ENCODE peak calls at places on chromosomes 4 and X, in seven cellular contexts. One of them, this sample, is unnamed.

GRCh38 chr4:47222276-47222675 is 190.9 kb downstream of the GABRB1 start:
- DNase-seq in GM04503: no peak
- DNase-seq in skeletal muscle cell: no peak
- DNase-seq in stimulated activated naive CD8-positive, alpha-beta T cell treated with anti-CD3 and anti-CD28 coated beads, Interleukin-15, Interleukin-2, amounts not matched to agents 100 U/mL and 50 U/mL, for 24 hours: no peak
- DNase-seq in breast epithelium: no peak
- DNase-seq in CD4-positive, alpha-beta T cell: no peak
- DNase-seq in fibroblast of mammary gland: peak; percentile 43
- DNase-seq in this sample: no peak

GRCh38 chr4:152181150-152181549 is 354.7 kb downstream of the FBXW7 start:
- DNase-seq in GM04503: no peak
- DNase-seq in skeletal muscle cell: no peak
- DNase-seq in stimulated activated naive CD8-positive, alpha-beta T cell treated with anti-CD3 and anti-CD28 coated beads, Interleukin-15, Interleukin-2, amounts not matched to agents 100 U/mL and 50 U/mL, for 24 hours: no peak
- DNase-seq in breast epithelium: no peak
- DNase-seq in CD4-positive, alpha-beta T cell: no peak
- DNase-seq in fibroblast of mammary gland: no peak
- DNase-seq in this sample: no peak

GRCh38 chrX:77597511-77597910 is 150.3 kb downstream of the FGF16 start:
- DNase-seq in GM04503: no peak
- DNase-seq in skeletal muscle cell: no peak
- DNase-seq in stimulated activated naive CD8-positive, alpha-beta T cell treated with anti-CD3 and anti-CD28 coated beads, Interleukin-15, Interleukin-2, amounts not matched to agents 100 U/mL and 50 U/mL, for 24 hours: no peak
- DNase-seq in breast epithelium: no peak
- DNase-seq in CD4-positive, alpha-beta T cell: no peak
- DNase-seq in fibroblast of mammary gland: peak; percentile 7
- DNase-seq in this sample: no peak

GRCh38 chrX:53280703-53281320 is 572 bp downstream of the IQSEC2 start:
- DNase-seq in GM04503: no peak
- DNase-seq in skeletal muscle cell: no peak
- DNase-seq in stimulated activated naive CD8-positive, alpha-beta T cell treated with anti-CD3 and anti-CD28 coated beads, Interleukin-15, Interleukin-2, amounts not matched to agents 100 U/mL and 50 U/mL, for 24 hours: no peak
- DNase-seq in breast epithelium: no peak
- DNase-seq in CD4-positive, alpha-beta T cell: no peak
- DNase-seq in fibroblast of mammary gland: peak; percentile 44
- DNase-seq in this sample: peak; percentile 13

GRCh38 chr4:85701881-85702321 is 227.0 kb downstream of the ARHGAP24 start:
- DNase-seq in GM04503: no peak
- DNase-seq in skeletal muscle cell: no peak
- DNase-seq in stimulated activated naive CD8-positive, alpha-beta T cell treated with anti-CD3 and anti-CD28 coated beads, Interleukin-15, Interleukin-2, amounts not matched to agents 100 U/mL and 50 U/mL, for 24 hours: no peak
- DNase-seq in breast epithelium: no peak
- DNase-seq in CD4-positive, alpha-beta T cell: no peak
- DNase-seq in fibroblast of mammary gland: peak; percentile 27
- DNase-seq in this sample: no peak

GRCh38 chrX:136034622-136035021 is 49.4 kb downstream of the SLC9A6 start:
- DNase-seq in GM04503: no peak
- DNase-seq in skeletal muscle cell: no peak
- DNase-seq in stimulated activated naive CD8-positive, alpha-beta T cell treated with anti-CD3 and anti-CD28 coated beads, Interleukin-15, Interleukin-2, amounts not matched to agents 100 U/mL and 50 U/mL, for 24 hours: no peak
- DNase-seq in breast epithelium: no peak
- DNase-seq in CD4-positive, alpha-beta T cell: no peak
- DNase-seq in fibroblast of mammary gland: no peak
- DNase-seq in this sample: no peak

GRCh38 chr4:123649248-123649643 is 252.7 kb downstream of the SPRY1 start:
- DNase-seq in GM04503: no peak
- DNase-seq in skeletal muscle cell: no peak
- DNase-seq in stimulated activated naive CD8-positive, alpha-beta T cell treated with anti-CD3 and anti-CD28 coated beads, Interleukin-15, Interleukin-2, amounts not matched to agents 100 U/mL and 50 U/mL, for 24 hours: no peak
- DNase-seq in breast epithelium: no peak
- DNase-seq in CD4-positive, alpha-beta T cell: no peak
- DNase-seq in fibroblast of mammary gland: no peak
- DNase-seq in this sample: no peak

GRCh38 chrX:103234869-103235268 is 20.0 kb downstream of the BEX4 start:
- DNase-seq in GM04503: no peak
- DNase-seq in skeletal muscle cell: no peak
- DNase-seq in stimulated activated naive CD8-positive, alpha-beta T cell treated with anti-CD3 and anti-CD28 coated beads, Interleukin-15, Interleukin-2, amounts not matched to agents 100 U/mL and 50 U/mL, for 24 hours: no peak
- DNase-seq in breast epithelium: no peak
- DNase-seq in CD4-positive, alpha-beta T cell: no peak
- DNase-seq in fibroblast of mammary gland: no peak
- DNase-seq in this sample: no peak

GRCh38 chr4:26782168-26782829 is 78.3 kb upstream of the STIM2 start:
- DNase-seq in GM04503: no peak
- DNase-seq in skeletal muscle cell: no peak
- DNase-seq in stimulated activated naive CD8-positive, alpha-beta T cell treated with anti-CD3 and anti-CD28 coated beads, Interleukin-15, Interleukin-2, amounts not matched to agents 100 U/mL and 50 U/mL, for 24 hours: no peak
- DNase-seq in breast epithelium: no peak
- DNase-seq in CD4-positive, alpha-beta T cell: no peak
- DNase-seq in fibroblast of mammary gland: peak; percentile 18
- DNase-seq in this sample: no peak

GRCh38 chr4:149521611-149522010 is 294.0 kb downstream of the IQCM start:
- DNase-seq in GM04503: peak; percentile 29
- DNase-seq in skeletal muscle cell: no peak
- DNase-seq in stimulated activated naive CD8-positive, alpha-beta T cell treated with anti-CD3 and anti-CD28 coated beads, Interleukin-15, Interleukin-2, amounts not matched to agents 100 U/mL and 50 U/mL, for 24 hours: no peak
- DNase-seq in breast epithelium: no peak
- DNase-seq in CD4-positive, alpha-beta T cell: no peak
- DNase-seq in fibroblast of mammary gland: peak; percentile 49
- DNase-seq in this sample: no peak

GRCh38 chr4:80243274-80244018 is 23.0 kb upstream of the FGF5 start:
- DNase-seq in GM04503: no peak
- DNase-seq in skeletal muscle cell: no peak
- DNase-seq in stimulated activated naive CD8-positive, alpha-beta T cell treated with anti-CD3 and anti-CD28 coated beads, Interleukin-15, Interleukin-2, amounts not matched to agents 100 U/mL and 50 U/mL, for 24 hours: no peak
- DNase-seq in breast epithelium: no peak
- DNase-seq in CD4-positive, alpha-beta T cell: no peak
- DNase-seq in fibroblast of mammary gland: no peak
- DNase-seq in this sample: no peak

GRCh38 chr4:83219344-83219990 is 65.1 kb downstream of the COQ2 start:
- DNase-seq in GM04503: no peak
- DNase-seq in skeletal muscle cell: no peak
- DNase-seq in stimulated activated naive CD8-positive, alpha-beta T cell treated with anti-CD3 and anti-CD28 coated beads, Interleukin-15, Interleukin-2, amounts not matched to agents 100 U/mL and 50 U/mL, for 24 hours: peak; percentile 71
- DNase-seq in breast epithelium: peak; percentile 87
- DNase-seq in CD4-positive, alpha-beta T cell: peak; percentile 63
- DNase-seq in fibroblast of mammary gland: peak; percentile 15
- DNase-seq in this sample: peak; percentile 57